ENCODE peak calls at places on chromosomes 11 and 22, in five cellular contexts. Y, V, J, X and B are unnamed samples.

GRCh38 chr11:3046641-3047040 is 10.6 kb downstream of the CARS1 start:
- DNase-seq in Y (no peak), V (no peak), J (no peak), X (no peak), B (no peak)

GRCh38 chr11:61969838-61970452 is 2.5 kb upstream of the FTH1 start:
- DNase-seq in Y (peak; percentile 13), V (peak; percentile 57), J (no peak), X (no peak), B (no peak)

GRCh38 chr22:29846290-29846689 is 8.2 kb upstream of the ASCC2 start:
- DNase-seq in Y (no peak), V (no peak), J (no peak), X (no peak), B (no peak)

GRCh38 chr22:31281733-31282132 is 10.6 kb downstream of the PIK3IP1 start:
- DNase-seq in Y (no peak), V (no peak), J (no peak), X (no peak), B (no peak)

GRCh38 chr22:36201630-36202312 is at the start of gene APOL4:
- DNase-seq in Y (no peak), V (no peak), J (peak; percentile 76), X (no peak), B (no peak)

GRCh38 chr11:70200212-70200844 is 2.8 kb upstream of the FADD start:
- DNase-seq in Y (no peak), V (no peak), J (no peak), X (no peak), B (no peak)

GRCh38 chr11:126355324-126355925 is at the start of gene ST3GAL4:
- DNase-seq in Y (no peak), V (peak; percentile 69), J (peak; percentile 85), X (peak; percentile 36), B (peak; percentile 59)

GRCh38 chr11:132874638-132875037 is 657.7 kb downstream of the OPCML start:
- DNase-seq in Y (no peak), V (peak; percentile 2), J (no peak), X (no peak), B (no peak)

GRCh38 chr11:86596861-86597632 is 75.4 kb downstream of the ME3 start:
- DNase-seq in Y (no peak), V (no peak), J (no peak), X (no peak), B (no peak)

GRCh38 chr11:62491571-62492329 is 54.9 kb downstream of the AHNAK start:
- DNase-seq in Y (no peak), V (no peak), J (no peak), X (no peak), B (no peak)

GRCh38 chr11:42524534-42525227 is 787.1 kb upstream of the API5 start:
- DNase-seq in Y (peak; percentile 9), V (peak; percentile 48), J (no peak), X (no peak), B (no peak)

GRCh38 chr11:117796456-117797428 is at the start of gene DSCAML1:
- DNase-seq in Y (no peak), V (no peak), J (no peak), X (no peak), B (peak; percentile 42)
- H3K4me3 ChIP-seq in Y (peak within 1 kb of the TSS; percentile 4), V (peak within 1 kb of the TSS; percentile 49), J (no peak within 1 kb of the TSS), X (peak within 1 kb of the TSS; percentile 39), B (peak within 1 kb of the TSS; percentile 28)

GRCh38 chr11:68342459-68343158 is 30.2 kb downstream of the LRP5 start:
- DNase-seq in Y (peak; percentile 88), V (no peak), J (no peak), X (no peak), B (no peak)
- H3K4me1 ChIP-seq in Y (peaks cover 35% of the 10 kb centered on the region), V (peaks cover 62% of the 10 kb centered on the region), J (peaks cover 19% of the 10 kb centered on the region), X (peaks cover 14% of the 10 kb centered on the region), B (peaks cover 32% of the 10 kb centered on the region)

GRCh38 chr22:46433318-46433717 is 97.8 kb downstream of the TRMU start:
- DNase-seq in Y (no peak), V (no peak), J (no peak), X (no peak), B (no peak)

GRCh38 chr22:46430961-46431838 is 95.7 kb downstream of the TRMU start:
- DNase-seq in Y (no peak), V (no peak), J (peak; percentile 82), X (no peak), B (no peak)

GRCh38 chr22:46429327-46429853 is 93.9 kb downstream of the TRMU start:
- DNase-seq in Y (no peak), V (no peak), J (no peak), X (no peak), B (no peak)

GRCh38 chr22:46428602-46429326 is 93.2 kb downstream of the TRMU start:
- DNase-seq in Y (no peak), V (no peak), J (no peak), X (no peak), B (no peak)

GRCh38 chr22:46432164-46433068 is 96.9 kb downstream of the TRMU start:
- DNase-seq in Y (no peak), V (no peak), J (no peak), X (peak; percentile 11), B (peak; percentile 54)
- H3K4me3 ChIP-seq in Y (no peak overlapping the region), V (no peak overlapping the region), J (peak overlapping the region; percentile 11), X (peak overlapping the region; percentile 68), B (peak overlapping the region; percentile 64)

GRCh38 chr11:9570313-9570712 is 3.2 kb upstream of the WEE1 start:
- DNase-seq in Y (no peak), V (no peak), J (no peak), X (no peak), B (no peak)

GRCh38 chr11:9569588-9570164 is 3.8 kb upstream of the WEE1 start:
- DNase-seq in Y (no peak), V (no peak), J (no peak), X (no peak), B (no peak)

GRCh38 chr11:9568161-9568853 is 5.2 kb upstream of the WEE1 start:
- DNase-seq in Y (no peak), V (no peak), J (no peak), X (no peak), B (no peak)

GRCh38 chr11:9567401-9567800 is 6.1 kb upstream of the WEE1 start:
- DNase-seq in Y (peak; percentile 82), V (no peak), J (no peak), X (no peak), B (no peak)

DNA sequence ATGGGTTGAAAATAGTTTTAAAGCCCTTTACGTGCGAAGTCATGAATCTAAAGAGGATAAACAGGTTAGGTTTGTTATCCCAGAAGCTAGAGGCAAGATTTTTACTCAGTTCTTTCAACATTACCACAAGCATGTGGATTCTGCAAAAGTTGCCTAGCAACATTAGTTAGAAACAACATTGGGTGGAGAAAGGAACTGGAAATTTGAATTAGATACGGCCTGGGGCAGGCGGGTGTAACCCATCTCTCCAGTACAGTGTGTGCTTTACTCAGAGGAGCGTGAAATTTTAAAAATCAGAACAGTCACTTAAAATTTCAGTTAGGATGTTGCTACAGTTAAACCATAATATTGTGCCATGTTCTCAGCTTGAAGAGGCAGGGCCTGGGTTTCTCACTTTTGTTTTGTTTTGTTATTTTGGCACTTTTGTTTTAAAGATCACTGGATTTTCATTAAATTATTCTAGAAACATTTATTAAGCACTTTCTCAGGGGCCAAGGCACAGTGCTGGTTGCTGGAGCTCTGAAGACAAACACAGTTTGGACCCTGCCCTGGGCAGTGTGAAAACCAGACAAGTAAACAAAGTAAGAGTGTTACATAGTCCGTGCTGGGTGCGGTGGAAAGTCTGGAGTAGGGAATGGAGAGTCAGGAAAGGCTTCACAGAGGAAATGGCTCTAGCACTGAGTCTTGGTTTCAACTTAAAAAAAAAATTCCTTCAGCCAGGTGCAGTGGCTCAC is 4.4 kb upstream of the WEE1 start:
- DNase-seq in Y (peak; percentile 92), V (peak; percentile 90), J (peak; percentile 72), X (no peak), B (peak; percentile 49)
- H3K4me1 ChIP-seq in Y (peaks cover 15% of the 10 kb centered on the region), V (peaks cover 64% of the 10 kb centered on the region), J (peaks cover 24% of the 10 kb centered on the region), X (no peaks in the 10 kb centered on the region), B (peaks cover 32% of the 10 kb centered on the region)

DNA sequence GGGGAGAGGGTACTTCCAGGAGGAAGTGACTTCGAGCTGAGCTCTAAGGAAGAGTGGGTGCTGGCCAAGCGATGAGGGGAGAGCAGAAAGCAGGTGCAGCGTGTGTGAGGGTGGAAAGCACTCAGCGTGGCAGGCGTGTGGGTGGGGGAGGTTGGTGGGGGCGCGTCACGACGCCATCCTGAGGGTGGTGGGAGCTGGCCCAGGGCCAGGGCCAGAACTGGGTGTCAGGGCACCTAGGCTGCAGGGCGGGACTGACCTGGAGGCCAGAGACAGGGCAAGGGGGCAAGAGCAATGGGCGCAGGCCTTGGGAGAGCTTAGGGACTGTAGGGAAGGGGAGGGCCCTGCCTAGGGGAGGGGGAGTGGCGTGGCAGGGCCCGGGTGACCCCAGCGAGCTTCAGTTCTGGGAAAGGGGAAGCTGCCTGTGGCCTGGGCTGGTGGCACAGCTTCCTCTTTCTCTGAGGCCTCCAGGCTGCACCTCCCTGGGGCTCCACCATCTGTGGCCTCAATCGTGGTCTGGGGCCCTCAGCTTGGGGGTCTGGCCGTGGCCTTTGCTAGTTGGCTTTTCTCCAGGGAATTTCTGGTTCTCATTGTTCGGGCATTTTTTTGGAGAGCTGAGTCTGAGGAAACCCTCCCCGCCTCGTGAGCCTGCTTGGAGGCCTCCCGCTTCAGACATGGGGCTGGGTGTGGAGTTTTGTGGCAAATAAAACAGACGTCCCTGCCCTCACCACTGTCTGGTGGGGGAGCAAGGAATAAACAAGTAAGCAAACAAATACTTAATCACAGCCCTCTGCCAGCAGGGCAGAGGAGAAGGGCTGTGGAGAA is 8.9 kb downstream of the RELT start:
- DNase-seq in Y (no peak), V (no peak), J (peak; percentile 85), X (no peak), B (peak; percentile 36)
- H3K4me3 ChIP-seq in Y (no peak overlapping the region), V (no peak overlapping the region), J (no peak overlapping the region), X (no peak overlapping the region), B (no peak overlapping the region)

GRCh38 chr11:44630511-44631210 is 65.2 kb downstream of the CD82 start:
- DNase-seq in Y (no peak), V (no peak), J (no peak), X (no peak), B (no peak)
- H3K4me1 ChIP-seq in Y (peaks cover 3% of the 10 kb centered on the region), V (peaks cover 16% of the 10 kb centered on the region), J (no peaks in the 10 kb centered on the region), X (peaks cover 3% of the 10 kb centered on the region), B (peaks cover 3% of the 10 kb centered on the region)

GRCh38 chr11:45649544-45650165 is 15.8 kb downstream of the CHST1 start:
- DNase-seq in Y (no peak), V (no peak), J (no peak), X (no peak), B (no peak)
- H3K4me3 ChIP-seq in Y (no peak overlapping the region), V (no peak overlapping the region), J (no peak overlapping the region), X (no peak overlapping the region), B (no peak overlapping the region)

GRCh38 chr22:42608481-42609361 is 6.0 kb downstream of the POLDIP3 start:
- DNase-seq in Y (peak; percentile 13), V (no peak), J (no peak), X (no peak), B (no peak)
- H3K4me1 ChIP-seq in Y (peaks cover 17% of the 10 kb centered on the region), V (peaks cover 33% of the 10 kb centered on the region), J (peaks cover 33% of the 10 kb centered on the region), X (peaks cover 35% of the 10 kb centered on the region), B (peaks cover 60% of the 10 kb centered on the region)